ENCODE peak calls at places on chromosomes 7 and 10, in seven cellular contexts. One of them, this sample, is unnamed.

GRCh38 chr10:86945361-86946214 is 11.8 kb downstream of the MMRN2 start:
- DNase-seq in cardiac muscle cell: peak
- DNase-seq in ovary: peak
- DNase-seq in PC-3: no peak
- DNase-seq in kidney epithelial cell: no peak
- DNase-seq in K562: no peak
- DNase-seq in fibroblast of lung: peak
- DNase-seq in this sample: no peak

GRCh38 chr10:49539320-49539885 is 482 bp upstream of the ERCC6 start:
- DNase-seq in cardiac muscle cell: peak
- DNase-seq in ovary: no peak
- DNase-seq in PC-3: peak
- DNase-seq in kidney epithelial cell: no peak
- DNase-seq in K562: peak
- DNase-seq in fibroblast of lung: peak
- DNase-seq in this sample: no peak

GRCh38 chr10:77925795-77926565 is 575 bp downstream of the DLG5 start:
- DNase-seq in cardiac muscle cell: peak
- DNase-seq in ovary: peak
- DNase-seq in PC-3: peak
- DNase-seq in kidney epithelial cell: no peak
- DNase-seq in K562: peak
- DNase-seq in fibroblast of lung: peak
- DNase-seq in this sample: no peak

GRCh38 chr10:9052767-9053166 is 998.3 kb downstream of the GATA3 start:
- DNase-seq in cardiac muscle cell: no peak
- DNase-seq in ovary: no peak
- DNase-seq in PC-3: no peak
- DNase-seq in kidney epithelial cell: no peak
- DNase-seq in K562: no peak
- DNase-seq in fibroblast of lung: no peak
- DNase-seq in this sample: no peak

GRCh38 chr7:45160374-45160773 is 2.8 kb downstream of the RAMP3 start:
- DNase-seq in cardiac muscle cell: no peak
- DNase-seq in ovary: no peak
- DNase-seq in PC-3: no peak
- DNase-seq in kidney epithelial cell: no peak
- DNase-seq in K562: no peak
- DNase-seq in fibroblast of lung: no peak
- DNase-seq in this sample: no peak

GRCh38 chr10:132539894-132540293 is 2.3 kb downstream of the INPP5A start:
- DNase-seq in cardiac muscle cell: no peak
- DNase-seq in ovary: no peak
- DNase-seq in PC-3: peak
- DNase-seq in kidney epithelial cell: no peak
- DNase-seq in K562: no peak
- DNase-seq in fibroblast of lung: peak
- DNase-seq in this sample: no peak

GRCh38 chr10:42929993-42930392 is 146.9 kb upstream of the RET start:
- DNase-seq in cardiac muscle cell: no peak
- DNase-seq in ovary: no peak
- DNase-seq in PC-3: no peak
- DNase-seq in kidney epithelial cell: no peak
- DNase-seq in K562: no peak
- DNase-seq in fibroblast of lung: no peak
- DNase-seq in this sample: no peak

GRCh38 chr7:142560166-142560565 is 189.1 kb upstream of the PRSS1 start:
- DNase-seq in cardiac muscle cell: no peak
- DNase-seq in ovary: no peak
- DNase-seq in PC-3: no peak
- DNase-seq in kidney epithelial cell: no peak
- DNase-seq in K562: no peak
- DNase-seq in fibroblast of lung: peak
- DNase-seq in this sample: no peak

GRCh38 chr7:105336009-105336408 is 52.7 kb downstream of the SRPK2 start:
- DNase-seq in cardiac muscle cell: no peak
- DNase-seq in ovary: no peak
- DNase-seq in PC-3: peak
- DNase-seq in kidney epithelial cell: no peak
- DNase-seq in K562: no peak
- DNase-seq in fibroblast of lung: no peak
- DNase-seq in this sample: no peak

GRCh38 chr7:925601-926000 is 28.9 kb downstream of the ADAP1 start:
- DNase-seq in cardiac muscle cell: no peak
- DNase-seq in ovary: peak
- DNase-seq in PC-3: no peak
- DNase-seq in kidney epithelial cell: no peak
- DNase-seq in K562: no peak
- DNase-seq in fibroblast of lung: no peak
- DNase-seq in this sample: no peak

GRCh38 chr7:24936121-24936824 is 43.7 kb downstream of the OSBPL3 start:
- DNase-seq in cardiac muscle cell: no peak
- DNase-seq in ovary: no peak
- DNase-seq in PC-3: peak
- DNase-seq in kidney epithelial cell: no peak
- DNase-seq in K562: no peak
- DNase-seq in fibroblast of lung: peak
- DNase-seq in this sample: no peak

GRCh38 chr10:9848981-9849380 is 1168.7 kb upstream of the CELF2 start:
- DNase-seq in cardiac muscle cell: no peak
- DNase-seq in ovary: no peak
- DNase-seq in PC-3: no peak
- DNase-seq in kidney epithelial cell: no peak
- DNase-seq in K562: no peak
- DNase-seq in fibroblast of lung: peak
- DNase-seq in this sample: no peak

GRCh38 chr10:63521389-63522128 is at the start of gene REEP3:
- DNase-seq in cardiac muscle cell: peak
- DNase-seq in ovary: peak
- DNase-seq in PC-3: peak
- DNase-seq in kidney epithelial cell: no peak
- DNase-seq in K562: peak
- DNase-seq in fibroblast of lung: peak
- DNase-seq in this sample: no peak

GRCh38 chr7:1945558-1945957 is 275.5 kb downstream of the ELFN1 start:
- DNase-seq in cardiac muscle cell: no peak
- DNase-seq in ovary: no peak
- DNase-seq in PC-3: no peak
- DNase-seq in kidney epithelial cell: no peak
- DNase-seq in K562: no peak
- DNase-seq in fibroblast of lung: no peak
- DNase-seq in this sample: no peak

GRCh38 chr10:44070282-44070681 is 314.6 kb downstream of the CXCL12 start:
- DNase-seq in cardiac muscle cell: no peak
- DNase-seq in ovary: no peak
- DNase-seq in PC-3: no peak
- DNase-seq in kidney epithelial cell: no peak
- DNase-seq in K562: no peak
- DNase-seq in fibroblast of lung: no peak
- DNase-seq in this sample: no peak

GRCh38 chr7:42858570-42858969 is 53.3 kb downstream of the C7orf25 start:
- DNase-seq in cardiac muscle cell: no peak
- DNase-seq in ovary: no peak
- DNase-seq in PC-3: peak
- DNase-seq in kidney epithelial cell: no peak
- DNase-seq in K562: no peak
- DNase-seq in fibroblast of lung: peak
- DNase-seq in this sample: no peak

GRCh38 chr10:22624289-22624738 is 90.1 kb downstream of the PIP4K2A start:
- DNase-seq in cardiac muscle cell: no peak
- DNase-seq in ovary: no peak
- DNase-seq in PC-3: peak
- DNase-seq in kidney epithelial cell: peak
- DNase-seq in K562: no peak
- DNase-seq in fibroblast of lung: peak
- DNase-seq in this sample: peak

GRCh38 chr10:122990278-122990677 is 10.1 kb downstream of the PSTK start:
- DNase-seq in cardiac muscle cell: no peak
- DNase-seq in ovary: no peak
- DNase-seq in PC-3: no peak
- DNase-seq in kidney epithelial cell: no peak
- DNase-seq in K562: no peak
- DNase-seq in fibroblast of lung: no peak
- DNase-seq in this sample: no peak

GRCh38 chr7:130560972-130561371 is 69.1 kb downstream of the MEST start:
- DNase-seq in cardiac muscle cell: no peak
- DNase-seq in ovary: no peak
- DNase-seq in PC-3: peak
- DNase-seq in kidney epithelial cell: peak
- DNase-seq in K562: peak
- DNase-seq in fibroblast of lung: peak
- DNase-seq in this sample: peak

GRCh38 chr7:55536619-55537457 is 35.5 kb downstream of the VOPP1 start:
- DNase-seq in cardiac muscle cell: no peak
- DNase-seq in ovary: no peak
- DNase-seq in PC-3: no peak
- DNase-seq in kidney epithelial cell: no peak
- DNase-seq in K562: no peak
- DNase-seq in fibroblast of lung: no peak
- DNase-seq in this sample: no peak

GRCh38 chr7:37009282-37009681 is 285.0 kb upstream of the AOAH start:
- DNase-seq in cardiac muscle cell: no peak
- DNase-seq in ovary: no peak
- DNase-seq in PC-3: no peak
- DNase-seq in kidney epithelial cell: no peak
- DNase-seq in K562: no peak
- DNase-seq in fibroblast of lung: no peak
- DNase-seq in this sample: no peak

GRCh38 chr10:83218205-83218604 is 921.1 kb upstream of the GHITM start:
- DNase-seq in cardiac muscle cell: no peak
- DNase-seq in ovary: no peak
- DNase-seq in PC-3: no peak
- DNase-seq in kidney epithelial cell: no peak
- DNase-seq in K562: no peak
- DNase-seq in fibroblast of lung: no peak
- DNase-seq in this sample: no peak

GRCh38 chr10:130885021-130885655 is 426.4 kb downstream of the TCERG1L start:
- DNase-seq in cardiac muscle cell: peak
- DNase-seq in ovary: peak
- DNase-seq in PC-3: no peak
- DNase-seq in kidney epithelial cell: no peak
- DNase-seq in K562: no peak
- DNase-seq in fibroblast of lung: no peak
- DNase-seq in this sample: no peak

GRCh38 chr10:91700788-91701444 is 68.0 kb upstream of the PPP1R3C start:
- DNase-seq in cardiac muscle cell: no peak
- DNase-seq in ovary: no peak
- DNase-seq in PC-3: peak
- DNase-seq in kidney epithelial cell: no peak
- DNase-seq in K562: no peak
- DNase-seq in fibroblast of lung: peak
- DNase-seq in this sample: no peak

GRCh38 chr10:71092812-71093391 is 119.5 kb upstream of the UNC5B start:
- DNase-seq in cardiac muscle cell: peak
- DNase-seq in ovary: no peak
- DNase-seq in PC-3: no peak
- DNase-seq in kidney epithelial cell: no peak
- DNase-seq in K562: no peak
- DNase-seq in fibroblast of lung: no peak
- DNase-seq in this sample: no peak

GRCh38 chr10:119305860-119306513 is 98.6 kb downstream of the GRK5 start:
- DNase-seq in cardiac muscle cell: no peak
- DNase-seq in ovary: peak
- DNase-seq in PC-3: peak
- DNase-seq in kidney epithelial cell: peak
- DNase-seq in K562: peak
- DNase-seq in fibroblast of lung: peak
- DNase-seq in this sample: peak
- H3K4me3 ChIP-seq in cardiac muscle cell: no peak
- H3K4me3 ChIP-seq in ovary: no peak
- H3K4me3 ChIP-seq in PC-3: no peak
- H3K4me3 ChIP-seq in kidney epithelial cell: no peak
- H3K4me3 ChIP-seq in K562: peak
- H3K4me3 ChIP-seq in fibroblast of lung: no peak
- H3K4me3 ChIP-seq in this sample: no peak

GRCh38 chr10:58806970-58807630 is 294.4 kb downstream of the BICC1 start:
- DNase-seq in cardiac muscle cell: no peak
- DNase-seq in ovary: no peak
- DNase-seq in PC-3: peak
- DNase-seq in kidney epithelial cell: no peak
- DNase-seq in K562: no peak
- DNase-seq in fibroblast of lung: peak
- DNase-seq in this sample: no peak
- H3K4me3 ChIP-seq in cardiac muscle cell: no peak
- H3K4me3 ChIP-seq in ovary: no peak
- H3K4me3 ChIP-seq in PC-3: peak
- H3K4me3 ChIP-seq in kidney epithelial cell: no peak
- H3K4me3 ChIP-seq in K562: no peak
- H3K4me3 ChIP-seq in fibroblast of lung: no peak
- H3K4me3 ChIP-seq in this sample: no peak

GRCh38 chr10:6191569-6191968 is 11.2 kb upstream of the PFKFB3 start:
- DNase-seq in cardiac muscle cell: no peak
- DNase-seq in ovary: no peak
- DNase-seq in PC-3: no peak
- DNase-seq in kidney epithelial cell: no peak
- DNase-seq in K562: no peak
- DNase-seq in fibroblast of lung: no peak
- DNase-seq in this sample: no peak
- H3K4me3 ChIP-seq in cardiac muscle cell: no peak
- H3K4me3 ChIP-seq in ovary: no peak
- H3K4me3 ChIP-seq in PC-3: no peak
- H3K4me3 ChIP-seq in kidney epithelial cell: no peak
- H3K4me3 ChIP-seq in K562: no peak
- H3K4me3 ChIP-seq in fibroblast of lung: no peak
- H3K4me3 ChIP-seq in this sample: no peak

DNA sequence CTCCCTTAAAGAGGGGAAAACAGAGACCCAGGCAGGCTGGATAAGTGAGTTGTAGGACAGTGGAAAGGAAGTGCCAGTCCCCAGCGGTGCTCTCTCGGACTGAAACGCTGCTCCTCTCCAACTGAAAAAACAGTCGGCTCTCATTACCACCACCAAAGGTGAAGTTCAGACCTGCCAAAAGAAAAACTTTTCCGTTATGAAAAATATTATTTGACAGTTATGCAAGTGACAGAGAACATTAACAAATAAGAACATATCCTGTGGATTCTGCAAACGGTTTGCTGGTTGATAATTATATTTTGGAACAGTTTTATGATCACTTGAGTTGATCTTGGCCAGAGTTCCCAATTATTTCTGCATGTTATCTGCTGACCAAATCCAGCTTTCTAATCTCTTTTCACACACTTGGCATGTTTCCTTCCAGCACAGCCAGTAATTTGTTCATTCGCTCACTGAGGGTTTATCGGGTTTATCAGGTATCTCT is 82.6 kb downstream of the PTPRE start:
- DNase-seq in cardiac muscle cell: no peak
- DNase-seq in ovary: no peak
- DNase-seq in PC-3: no peak
- DNase-seq in kidney epithelial cell: no peak
- DNase-seq in K562: no peak
- DNase-seq in fibroblast of lung: peak
- DNase-seq in this sample: no peak
- H3K4me3 ChIP-seq in cardiac muscle cell: no peak
- H3K4me3 ChIP-seq in ovary: no peak
- H3K4me3 ChIP-seq in PC-3: no peak
- H3K4me3 ChIP-seq in kidney epithelial cell: no peak
- H3K4me3 ChIP-seq in K562: no peak
- H3K4me3 ChIP-seq in fibroblast of lung: no peak
- H3K4me3 ChIP-seq in this sample: no peak